ENCODE peak calls at places on chromosomes 7 and 10, in four cellular contexts. S is nephron progenitor cell, D is fibroblast of the aortic adventitia, B is NCI-H2081. M is an unnamed sample.

GRCh38 chr7:114026486-114027089 is 107.8 kb upstream of the PPP1R3A start:
- DNase-seq in S (peak), D (peak), B (peak), M (peak)

GRCh38 chr10:31659665-31660064 is 269.0 kb downstream of the ARHGAP12 start:
- DNase-seq in S (no peak), D (no peak), B (no peak), M (no peak)

GRCh38 chr7:111982133-111982532 is 224.1 kb downstream of the DOCK4 start:
- DNase-seq in S (no peak), D (peak), B (no peak), M (no peak)

GRCh38 chr7:127392566-127393369 is at the start of gene ZNF800:
- DNase-seq in S (peak), D (peak), B (peak), M (peak)

GRCh38 chr10:31103096-31103495 is 71.4 kb upstream of the ZNF438 start:
- DNase-seq in S (peak), D (no peak), B (no peak), M (no peak)

GRCh38 chr7:97495487-97495886 is 236.4 kb upstream of the TAC1 start:
- DNase-seq in S (no peak), D (no peak), B (no peak), M (no peak)

GRCh38 chr7:121739465-121739864 is 133.5 kb upstream of the PTPRZ1 start:
- DNase-seq in S (no peak), D (no peak), B (no peak), M (no peak)

GRCh38 chr10:13969118-13969791 is 361.5 kb downstream of the FRMD4A start:
- DNase-seq in S (no peak), D (no peak), B (no peak), M (no peak)

GRCh38 chr10:73998623-73999622 is 1.0 kb downstream of the VCL start:
- DNase-seq in S (peak), D (peak), B (peak), M (no peak)

GRCh38 chr10:104242545-104242944 is 10.4 kb upstream of the CFAP43 start:
- DNase-seq in S (no peak), D (no peak), B (no peak), M (no peak)

GRCh38 chr7:116776610-116777289 is 85.6 kb upstream of the CAPZA2 start:
- DNase-seq in S (no peak), D (peak), B (peak), M (no peak)

GRCh38 chr7:121343302-121343701 is 14.5 kb downstream of the WNT16 start:
- DNase-seq in S (no peak), D (no peak), B (no peak), M (no peak)

GRCh38 chr10:113142601-113143000 is 192.6 kb downstream of the TCF7L2 start:
- DNase-seq in S (no peak), D (no peak), B (peak), M (peak)

GRCh38 chr10:109417803-109418202 is 505.5 kb downstream of the XPNPEP1 start:
- DNase-seq in S (no peak), D (no peak), B (no peak), M (no peak)

GRCh38 chr10:12777840-12778585 is 223.5 kb downstream of the CCDC3 start:
- DNase-seq in S (no peak), D (no peak), B (no peak), M (no peak)

GRCh38 chr10:98778277-98778759 is 331.6 kb upstream of the HPS1 start:
- DNase-seq in S (no peak), D (no peak), B (no peak), M (no peak)

GRCh38 chr7:135774284-135774683 is 25.7 kb upstream of the FAM180A start:
- DNase-seq in S (no peak), D (no peak), B (peak), M (peak)

GRCh38 chr10:119270893-119271361 is 63.6 kb downstream of the GRK5 start:
- DNase-seq in S (no peak), D (peak), B (no peak), M (no peak)

GRCh38 chr7:139200382-139200781 is 30.7 kb upstream of the UBN2 start:
- DNase-seq in S (no peak), D (no peak), B (no peak), M (no peak)

GRCh38 chr10:113958631-113959382 is 84.9 kb upstream of the ADRB1 start:
- DNase-seq in S (no peak), D (peak), B (peak), M (no peak)

GRCh38 chr10:132932461-132933307 is 9.7 kb downstream of the CFAP46 start:
- DNase-seq in S (no peak), D (no peak), B (no peak), M (no peak)

GRCh38 chr7:80232969-80233724 is 98.5 kb downstream of the GNAI1 start:
- DNase-seq in S (no peak), D (no peak), B (no peak), M (no peak)

GRCh38 chr7:144404911-144405310 is 1.4 kb upstream of the NOBOX start:
- DNase-seq in S (no peak), D (no peak), B (no peak), M (no peak)

GRCh38 chr7:111383133-111383532 is 179.2 kb downstream of the IMMP2L start:
- DNase-seq in S (no peak), D (no peak), B (no peak), M (no peak)

GRCh38 chr10:47449102-47449978 is 34.6 kb downstream of the ANXA8 start:
- DNase-seq in S (no peak), D (no peak), B (no peak), M (no peak)

GRCh38 chr10:5500910-5501309 is 1.5 kb upstream of the CALML5 start:
- DNase-seq in S (no peak), D (no peak), B (no peak), M (no peak)

GRCh38 chr10:72248477-72249151 is 25.1 kb upstream of the DDIT4 start:
- DNase-seq in S (no peak), D (peak), B (peak), M (peak)

GRCh38 chr7:46034056-46034768 is 113.1 kb upstream of the IGFBP3 start:
- DNase-seq in S (no peak), D (peak), B (no peak), M (no peak)

GRCh38 chr10:58072634-58073033 is 195.1 kb downstream of the IPMK start:
- DNase-seq in S (no peak), D (no peak), B (no peak), M (no peak)

GRCh38 chr10:127150136-127150535 is 46.3 kb downstream of the INSYN2A start:
- DNase-seq in S (no peak), D (peak), B (no peak), M (no peak)

GRCh38 chr10:32501906-32502305 is 56.0 kb downstream of the CCDC7 start:
- DNase-seq in S (peak), D (no peak), B (no peak), M (no peak)

GRCh38 chr10:11178606-11179221 is 161.0 kb downstream of the CELF2 start:
- DNase-seq in S (no peak), D (peak), B (no peak), M (no peak)

GRCh38 chr7:108402865-108403264 is 53.4 kb downstream of the NRCAM start:
- DNase-seq in S (no peak), D (peak), B (no peak), M (no peak)

GRCh38 chr10:61847640-61848039 is 53.9 kb upstream of the ARID5B start:
- DNase-seq in S (no peak), D (no peak), B (no peak), M (no peak)

GRCh38 chr7:672891-673290 is 53.6 kb upstream of the DNAAF5 start:
- DNase-seq in S (no peak), D (no peak), B (no peak), M (no peak)

GRCh38 chr10:104301907-104302690 is 33.1 kb downstream of the GSTO2 start:
- DNase-seq in S (no peak), D (no peak), B (no peak), M (no peak)

GRCh38 chr7:157907998-157908782 is 571.4 kb downstream of the DNAJB6 start:
- DNase-seq in S (no peak), D (no peak), B (no peak), M (no peak)